ENCODE peak calls at places on chromosomes 16 and 17, in eight cellular contexts. V is naive thymus-derived CD4-positive, alpha-beta T cell; H is tibial nerve; J is fibroblast of lung; Y is cardiac muscle cell; F is aorta; D is lung; Z is astrocyte. W is an unnamed sample. For H3K4me1, the result is how much of the 10 kb centered on the place peaks cover.

GRCh38 chr17:3647769-3648540 is 11.4 kb downstream of the CTNS start:
- DNase-seq in V (no peak), H (peak), J (peak), Y (peak), F (no peak), D (no peak), Z (peak), W (peak)

GRCh38 chr17:70332356-70332755 is 163.0 kb downstream of the KCNJ2 start:
- DNase-seq in V (no peak), H (no peak), J (no peak), Y (no peak), F (no peak), D (no peak), Z (no peak), W (no peak)

GRCh38 chr16:86040496-86040895 is 141.5 kb downstream of the IRF8 start:
- DNase-seq in V (no peak), H (no peak), J (no peak), Y (no peak), F (no peak), D (no peak), Z (no peak), W (no peak)

GRCh38 chr17:40150215-40150614 is 9.9 kb downstream of the CASC3 start:
- DNase-seq in V (no peak), H (no peak), J (no peak), Y (no peak), F (no peak), D (no peak), Z (no peak), W (no peak)

GRCh38 chr17:29390856-29391631 is 881 bp downstream of the TAOK1 start:
- DNase-seq in V (peak), H (peak), J (peak), Y (peak), F (no peak), D (no peak), Z (no peak), W (peak)

GRCh38 chr17:66149562-66149961 is 42.4 kb downstream of the CEP112 start:
- DNase-seq in V (no peak), H (no peak), J (no peak), Y (no peak), F (no peak), D (no peak), Z (no peak), W (no peak)

GRCh38 chr17:2405247-2405926 is 4.5 kb upstream of the MNT start:
- DNase-seq in V (no peak), H (no peak), J (peak), Y (peak), F (peak), D (no peak), Z (peak), W (no peak)

GRCh38 chr16:78129349-78129748 is 29.9 kb downstream of the WWOX start:
- DNase-seq in V (no peak), H (no peak), J (no peak), Y (no peak), F (no peak), D (no peak), Z (no peak), W (no peak)

GRCh38 chr17:2051388-2052237 is 3.3 kb upstream of the HIC1 start:
- DNase-seq in V (no peak), H (no peak), J (no peak), Y (no peak), F (peak), D (no peak), Z (no peak), W (peak)

GRCh38 chr16:15041260-15042011 is 14.4 kb downstream of the NTAN1 start:
- DNase-seq in V (no peak), H (peak), J (peak), Y (peak), F (peak), D (peak), Z (peak), W (peak)

GRCh38 chr17:32396343-32396742 is 46.4 kb downstream of the ZNF207 start:
- DNase-seq in V (no peak), H (no peak), J (no peak), Y (no peak), F (no peak), D (no peak), Z (no peak), W (no peak)

GRCh38 chr16:26554030-26554429 is 512.7 kb upstream of the C16orf82 start:
- DNase-seq in V (no peak), H (no peak), J (no peak), Y (no peak), F (no peak), D (no peak), Z (no peak), W (no peak)

GRCh38 chr17:28547623-28548416 is 4.6 kb downstream of the UNC119 start:
- DNase-seq in V (peak), H (peak), J (peak), Y (peak), F (peak), D (peak), Z (peak), W (peak)

GRCh38 chr17:55668581-55668980 is 54.1 kb downstream of the TMEM100 start:
- DNase-seq in V (no peak), H (no peak), J (no peak), Y (no peak), F (no peak), D (no peak), Z (no peak), W (no peak)

GRCh38 chr17:38898812-38899348 is 26.5 kb upstream of the LASP1NB start:
- DNase-seq in V (peak), H (no peak), J (no peak), Y (peak), F (peak), D (peak), Z (no peak), W (peak)

GRCh38 chr17:35432176-35433074 is at the start of gene SLFN12:
- DNase-seq in V (no peak), H (peak), J (peak), Y (peak), F (peak), D (peak), Z (peak), W (peak)

GRCh38 chr16:69396187-69397061 is 10.6 kb upstream of the TERF2 start:
- DNase-seq in V (peak), H (peak), J (peak), Y (peak), F (peak), D (peak), Z (peak), W (no peak)

GRCh38 chr16:50547340-50547865 is 793 bp upstream of the NKD1 start:
- DNase-seq in V (peak), H (no peak), J (no peak), Y (peak), F (peak), D (no peak), Z (no peak), W (peak)

GRCh38 chr16:73746554-73746953 is 550.1 kb upstream of the PSMD7 start:
- DNase-seq in V (no peak), H (no peak), J (no peak), Y (no peak), F (no peak), D (no peak), Z (no peak), W (no peak)

GRCh38 chr16:27285676-27286196 is 17.2 kb upstream of the NSMCE1 start:
- DNase-seq in V (no peak), H (peak), J (no peak), Y (peak), F (peak), D (no peak), Z (no peak), W (no peak)

GRCh38 chr17:45222273-45222993 is 748 bp downstream of the FMNL1 start:
- DNase-seq in V (no peak), H (no peak), J (no peak), Y (no peak), F (no peak), D (no peak), Z (no peak), W (no peak)

GRCh38 chr17:28701987-28702751 is 9.5 kb downstream of the PROCA1 start:
- DNase-seq in V (no peak), H (no peak), J (no peak), Y (no peak), F (no peak), D (no peak), Z (no peak), W (no peak)

GRCh38 chr16:56331915-56332314 is 93.4 kb downstream of the AMFR start:
- DNase-seq in V (no peak), H (no peak), J (no peak), Y (no peak), F (no peak), D (no peak), Z (no peak), W (no peak)

GRCh38 chr16:2148714-2149629 is 547 bp downstream of the RAB26 start:
- DNase-seq in V (no peak), H (no peak), J (no peak), Y (no peak), F (no peak), D (no peak), Z (no peak), W (no peak)

GRCh38 chr17:45251931-45252330 is 10.0 kb downstream of the SPATA32 start:
- DNase-seq in V (no peak), H (no peak), J (no peak), Y (no peak), F (no peak), D (no peak), Z (no peak), W (no peak)

GRCh38 chr17:14838567-14838966 is 426.6 kb downstream of the PMP22 start:
- DNase-seq in V (no peak), H (no peak), J (no peak), Y (no peak), F (no peak), D (no peak), Z (no peak), W (no peak)

GRCh38 chr17:29747660-29748059 is 124.9 kb upstream of the CORO6 start:
- DNase-seq in V (no peak), H (no peak), J (no peak), Y (no peak), F (no peak), D (no peak), Z (no peak), W (no peak)

GRCh38 chr17:63751806-63752205 is 10.2 kb upstream of the STRADA start:
- DNase-seq in V (no peak), H (no peak), J (no peak), Y (peak), F (no peak), D (no peak), Z (no peak), W (no peak)

GRCh38 chr17:40553694-40554534 is 11.4 kb downstream of the CCR7 start:
- DNase-seq in V (no peak), H (peak), J (peak), Y (peak), F (peak), D (peak), Z (peak), W (peak)

DNA sequence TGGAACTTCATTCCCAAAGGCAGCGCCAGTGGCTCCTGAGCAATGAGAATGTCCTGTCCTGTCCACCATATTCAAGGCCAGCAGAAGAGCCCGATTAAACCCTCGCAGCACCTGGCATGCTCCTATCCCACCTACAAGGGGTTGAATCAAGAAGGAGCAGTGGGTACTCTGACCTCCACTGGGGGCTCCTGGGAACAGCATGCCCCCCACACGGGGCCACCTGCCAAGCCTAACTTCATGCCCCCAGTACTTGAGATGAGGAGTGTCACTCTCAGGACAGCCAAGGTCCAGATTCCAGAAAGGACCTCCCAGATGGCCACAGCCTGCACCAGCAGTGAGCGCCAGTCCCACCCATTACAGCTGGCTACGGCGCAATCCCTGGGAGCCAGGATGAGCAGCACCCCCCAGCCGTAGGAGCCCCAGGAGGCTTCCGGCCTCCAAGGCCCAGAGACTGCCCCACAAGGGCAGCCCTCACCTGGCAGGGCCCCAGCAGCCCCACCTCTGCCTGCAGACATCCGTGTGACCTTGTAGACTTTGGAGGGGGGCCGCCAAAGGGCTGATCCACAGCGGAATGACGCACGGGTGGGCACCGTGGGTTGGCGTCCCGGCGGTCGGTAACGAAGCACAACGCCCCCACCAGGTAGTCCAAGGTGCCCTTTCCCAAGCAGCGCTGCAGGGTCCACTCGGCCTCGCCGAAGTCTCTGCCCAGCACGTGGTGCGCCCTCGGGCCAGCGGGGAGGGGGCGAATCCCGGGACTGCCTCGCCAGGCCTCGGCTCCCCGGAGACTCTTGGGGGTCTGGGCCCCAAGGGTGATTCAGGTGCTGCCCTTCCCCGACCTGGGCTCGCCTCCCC is 1.0 kb upstream of the MPDU1 start:
- DNase-seq in V (no peak), H (no peak), J (no peak), Y (no peak), F (peak), D (peak), Z (no peak), W (peak)
- H3K4me3 ChIP-seq in V (peak), H (peak), J (no peak), Y (no peak), F (no peak), D (peak), Z (no peak), W (peak)

DNA sequence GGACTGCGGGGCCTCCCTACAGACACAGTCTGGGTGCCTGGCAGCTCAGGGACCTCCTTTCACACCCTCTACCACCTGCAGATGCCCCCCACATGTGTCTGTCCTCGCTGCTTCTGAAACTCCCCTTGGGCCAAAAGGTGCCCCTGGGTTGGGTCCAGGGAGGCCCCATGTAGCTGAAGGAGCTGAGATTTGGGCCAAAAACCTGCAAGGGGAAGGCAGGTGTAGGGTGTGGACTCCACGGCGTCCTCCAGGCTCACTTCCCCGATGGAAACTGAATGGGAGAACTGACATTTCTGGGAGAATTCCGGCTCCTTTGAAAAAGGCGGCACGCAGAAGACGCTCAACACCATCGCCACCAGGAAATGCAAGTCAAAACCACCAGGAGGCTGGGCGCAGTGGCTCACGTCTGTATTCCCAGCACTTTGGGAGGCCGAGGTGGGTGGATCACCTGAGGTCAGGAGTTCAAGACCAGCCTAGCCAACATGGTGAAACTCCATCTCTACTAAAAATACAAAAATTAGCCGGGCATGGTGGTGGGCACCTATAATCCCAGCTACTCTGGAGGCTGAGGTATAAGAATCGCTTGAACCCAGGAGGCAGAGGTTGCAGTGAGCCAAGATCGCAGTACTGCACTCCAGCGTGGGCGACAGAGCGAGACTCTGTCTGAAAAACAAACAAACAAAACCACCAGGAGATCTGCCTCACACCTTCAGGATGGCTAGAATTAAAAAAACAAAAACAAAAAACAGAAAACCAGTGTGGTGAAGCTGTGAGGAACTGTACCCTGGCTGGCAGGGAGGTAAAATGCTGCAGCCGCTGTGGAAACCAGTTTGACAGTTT is 13.2 kb upstream of the BAIAP2 start:
- DNase-seq in V (no peak), H (no peak), J (no peak), Y (no peak), F (no peak), D (no peak), Z (no peak), W (no peak)
- H3K27ac ChIP-seq in V (no peak), H (peak), J (no peak), Y (no peak), F (no peak), D (peak), Z (no peak), W (peak)

GRCh38 chr17:48439473-48439872 is 9.5 kb upstream of the SKAP1 start:
- DNase-seq in V (no peak), H (no peak), J (no peak), Y (no peak), F (no peak), D (no peak), Z (no peak), W (no peak)

GRCh38 chr17:48439072-48439471 is 9.1 kb upstream of the SKAP1 start:
- DNase-seq in V (no peak), H (no peak), J (no peak), Y (no peak), F (no peak), D (no peak), Z (no peak), W (no peak)

GRCh38 chr17:48439875-48440505 is 10.0 kb upstream of the SKAP1 start:
- DNase-seq in V (no peak), H (no peak), J (peak), Y (peak), F (no peak), D (no peak), Z (no peak), W (no peak)

GRCh38 chr17:48440660-48441059 is 10.6 kb upstream of the SKAP1 start:
- DNase-seq in V (no peak), H (no peak), J (no peak), Y (no peak), F (no peak), D (no peak), Z (no peak), W (no peak)

GRCh38 chr17:48438662-48439061 is 8.6 kb upstream of the SKAP1 start:
- DNase-seq in V (no peak), H (no peak), J (no peak), Y (no peak), F (no peak), D (no peak), Z (no peak), W (no peak)
- H3K4me1 ChIP-seq in V (half or more), H (under half), J (under half), Y (under half), F (under half), D (under half), Z (under half), W (under half)

DNA sequence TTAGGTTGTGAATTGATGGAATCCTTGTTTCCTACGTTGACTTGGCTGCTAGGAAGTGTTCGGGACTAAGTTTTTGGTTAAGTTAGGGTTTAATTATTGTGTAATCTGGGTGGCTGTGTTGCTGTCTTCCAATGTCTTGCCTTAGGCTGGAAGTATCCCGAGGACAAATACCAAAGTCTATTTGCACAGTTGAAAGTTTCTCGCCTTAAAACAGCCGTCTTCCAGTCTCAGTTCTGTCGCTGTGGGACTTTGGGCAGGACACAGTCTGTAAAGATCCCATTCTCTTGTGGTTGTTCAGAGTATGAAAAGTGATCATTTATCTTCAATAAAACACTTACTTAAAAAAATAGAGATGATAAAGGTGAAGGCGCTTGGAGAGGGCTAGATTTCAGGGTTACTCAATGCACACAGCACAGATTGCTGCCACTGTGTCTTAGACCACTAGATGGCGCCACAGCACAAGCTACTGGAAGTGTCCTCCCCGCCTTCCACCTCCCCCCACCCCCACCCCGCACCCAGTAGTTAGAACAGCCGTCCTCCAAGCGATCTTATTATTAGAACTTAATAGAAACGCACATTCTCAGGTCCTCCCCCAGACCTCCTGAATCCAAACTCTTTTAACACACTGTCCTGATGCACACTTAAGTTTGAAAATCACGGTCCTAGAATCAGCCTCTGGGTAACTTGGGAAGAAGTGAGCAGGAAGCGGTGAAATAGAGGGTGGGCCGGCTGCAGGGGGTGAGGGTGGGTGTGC is 45.8 kb downstream of the AKAP1 start:
- DNase-seq in V (peak), H (peak), J (peak), Y (peak), F (peak), D (peak), Z (peak), W (peak)
- H3K4me3 ChIP-seq in V (no peak), H (no peak), J (no peak), Y (no peak), F (no peak), D (no peak), Z (no peak), W (no peak)

GRCh38 chr17:78934681-78935418 is 9.7 kb upstream of the TIMP2 start:
- DNase-seq in V (no peak), H (no peak), J (no peak), Y (no peak), F (no peak), D (no peak), Z (no peak), W (no peak)
- H3K27ac ChIP-seq in V (no peak), H (peak), J (peak), Y (no peak), F (peak), D (peak), Z (peak), W (peak)

GRCh38 chr16:53213542-53213941 is 158.8 kb downstream of the CHD9 start:
- DNase-seq in V (no peak), H (no peak), J (no peak), Y (no peak), F (no peak), D (no peak), Z (no peak), W (no peak)
- H3K4me1 ChIP-seq in V (under half), H (half or more), J (under half), Y (under half), F (under half), D (under half), Z (under half), W (half or more)

GRCh38 chr16:67547423-67548264 is 14.7 kb upstream of the CTCF start:
- DNase-seq in V (no peak), H (no peak), J (no peak), Y (no peak), F (no peak), D (no peak), Z (no peak), W (no peak)
- H3K4me3 ChIP-seq in V (peak), H (no peak), J (no peak), Y (no peak), F (no peak), D (no peak), Z (no peak), W (no peak)

DNA sequence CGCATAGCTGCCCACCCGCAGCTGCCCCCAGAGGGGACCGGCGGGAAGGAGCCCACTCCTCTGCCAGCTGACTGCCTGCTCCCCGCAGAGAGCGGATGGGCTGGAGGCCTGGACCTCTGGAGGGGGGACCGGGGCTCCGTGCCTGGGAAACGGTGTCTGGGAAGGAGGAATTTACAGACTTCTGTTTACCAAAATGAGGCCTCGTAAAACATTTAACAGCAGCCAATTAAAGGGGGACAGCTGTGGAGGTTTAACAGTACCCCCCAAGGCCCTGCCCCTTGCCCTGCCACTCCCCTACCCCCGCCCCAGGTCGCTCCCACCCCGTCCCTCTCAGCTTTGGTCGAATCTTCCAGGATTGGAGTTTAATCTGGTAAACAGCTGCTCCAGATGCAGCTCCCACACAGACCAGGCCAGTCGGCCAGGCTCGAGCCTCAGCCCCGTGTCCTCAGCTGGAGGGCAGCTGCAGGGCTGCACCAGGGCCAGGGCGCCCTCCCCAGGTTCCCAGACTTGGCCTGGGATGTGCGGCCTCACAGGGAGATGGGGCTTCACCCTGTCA is 41.1 kb downstream of the BAHCC1 start:
- DNase-seq in V (no peak), H (no peak), J (peak), Y (peak), F (no peak), D (no peak), Z (no peak), W (peak)
- H3K27ac ChIP-seq in V (no peak), H (peak), J (no peak), Y (no peak), F (no peak), D (peak), Z (no peak), W (peak)

W was measured in psoas muscle.